ENCODE peak calls at places on chromosome 22, in nine cellular contexts. One of them, this sample, is unnamed.
A peak's percentile ranks its signal among the peaks of the same experiment; 100 is the strongest.

GRCh38 chr22:21951931-21952465 is 650 bp downstream of the PPM1F start:
- DNase-seq in spleen: peak; percentile 91
- DNase-seq in psoas muscle: peak; percentile 48
- DNase-seq in CD4-positive, alpha-beta memory T cell: no peak
- DNase-seq in body of pancreas: peak; percentile 51
- DNase-seq in PC-3: peak; percentile 52
- DNase-seq in neural progenitor cell: peak; percentile 69
- DNase-seq in testis: peak; percentile 53
- DNase-seq in suprapubic skin: no peak
- DNase-seq in this sample: peak; percentile 84

GRCh38 chr22:48578138-48579034 is 1249.3 kb downstream of the BRD1 start:
- DNase-seq in spleen: no peak
- DNase-seq in psoas muscle: no peak
- DNase-seq in CD4-positive, alpha-beta memory T cell: no peak
- DNase-seq in body of pancreas: no peak
- DNase-seq in PC-3: no peak
- DNase-seq in neural progenitor cell: no peak
- DNase-seq in testis: no peak
- DNase-seq in suprapubic skin: no peak
- DNase-seq in this sample: no peak

GRCh38 chr22:48707749-48708557 is 1119.7 kb downstream of the BRD1 start:
- DNase-seq in spleen: peak; percentile 69
- DNase-seq in psoas muscle: no peak
- DNase-seq in CD4-positive, alpha-beta memory T cell: no peak
- DNase-seq in body of pancreas: no peak
- DNase-seq in PC-3: no peak
- DNase-seq in neural progenitor cell: no peak
- DNase-seq in testis: no peak
- DNase-seq in suprapubic skin: no peak
- DNase-seq in this sample: peak; percentile 33

GRCh38 chr22:22748756-22749155 is 104.3 kb downstream of the GGTLC2 start:
- DNase-seq in spleen: no peak
- DNase-seq in psoas muscle: no peak
- DNase-seq in CD4-positive, alpha-beta memory T cell: no peak
- DNase-seq in body of pancreas: no peak
- DNase-seq in PC-3: no peak
- DNase-seq in neural progenitor cell: no peak
- DNase-seq in testis: no peak
- DNase-seq in suprapubic skin: no peak
- DNase-seq in this sample: no peak

GRCh38 chr22:17269607-17270261 is 50.5 kb upstream of the ADA2 start:
- DNase-seq in spleen: no peak
- DNase-seq in psoas muscle: no peak
- DNase-seq in CD4-positive, alpha-beta memory T cell: no peak
- DNase-seq in body of pancreas: no peak
- DNase-seq in PC-3: no peak
- DNase-seq in neural progenitor cell: no peak
- DNase-seq in testis: no peak
- DNase-seq in suprapubic skin: no peak
- DNase-seq in this sample: no peak

GRCh38 chr22:43953988-43954771 is 1.1 kb upstream of the SAMM50 start:
- DNase-seq in spleen: no peak
- DNase-seq in psoas muscle: no peak
- DNase-seq in CD4-positive, alpha-beta memory T cell: no peak
- DNase-seq in body of pancreas: no peak
- DNase-seq in PC-3: no peak
- DNase-seq in neural progenitor cell: no peak
- DNase-seq in testis: no peak
- DNase-seq in suprapubic skin: no peak
- DNase-seq in this sample: no peak

GRCh38 chr22:33440756-33441155 is 382.6 kb upstream of the SYN3 start:
- DNase-seq in spleen: no peak
- DNase-seq in psoas muscle: no peak
- DNase-seq in CD4-positive, alpha-beta memory T cell: no peak
- DNase-seq in body of pancreas: no peak
- DNase-seq in PC-3: no peak
- DNase-seq in neural progenitor cell: no peak
- DNase-seq in testis: no peak
- DNase-seq in suprapubic skin: no peak
- DNase-seq in this sample: no peak

GRCh38 chr22:44718418-44718817 is 16.4 kb downstream of the PRR5 start:
- DNase-seq in spleen: no peak
- DNase-seq in psoas muscle: no peak
- DNase-seq in CD4-positive, alpha-beta memory T cell: no peak
- DNase-seq in body of pancreas: no peak
- DNase-seq in PC-3: no peak
- DNase-seq in neural progenitor cell: no peak
- DNase-seq in testis: no peak
- DNase-seq in suprapubic skin: no peak
- DNase-seq in this sample: no peak

GRCh38 chr22:50545522-50546325 is at the start of gene KLHDC7B:
- DNase-seq in spleen: peak; percentile 79
- DNase-seq in psoas muscle: no peak
- DNase-seq in CD4-positive, alpha-beta memory T cell: no peak
- DNase-seq in body of pancreas: no peak
- DNase-seq in PC-3: no peak
- DNase-seq in neural progenitor cell: no peak
- DNase-seq in testis: no peak
- DNase-seq in suprapubic skin: no peak
- DNase-seq in this sample: no peak

GRCh38 chr22:22219140-22219996 is 25.2 kb upstream of the VPREB1 start:
- DNase-seq in spleen: no peak
- DNase-seq in psoas muscle: no peak
- DNase-seq in CD4-positive, alpha-beta memory T cell: no peak
- DNase-seq in body of pancreas: no peak
- DNase-seq in PC-3: no peak
- DNase-seq in neural progenitor cell: no peak
- DNase-seq in testis: no peak
- DNase-seq in suprapubic skin: no peak
- DNase-seq in this sample: no peak

GRCh38 chr22:35064664-35065063 is 1.3 kb upstream of the ISX start:
- DNase-seq in spleen: no peak
- DNase-seq in psoas muscle: no peak
- DNase-seq in CD4-positive, alpha-beta memory T cell: no peak
- DNase-seq in body of pancreas: no peak
- DNase-seq in PC-3: peak; percentile 31
- DNase-seq in neural progenitor cell: no peak
- DNase-seq in testis: no peak
- DNase-seq in suprapubic skin: no peak
- DNase-seq in this sample: no peak

GRCh38 chr22:46085831-46086576 is 64.3 kb upstream of the PPARA start:
- DNase-seq in spleen: peak; percentile 76
- DNase-seq in psoas muscle: peak; percentile 91
- DNase-seq in CD4-positive, alpha-beta memory T cell: no peak
- DNase-seq in body of pancreas: no peak
- DNase-seq in PC-3: peak; percentile 90
- DNase-seq in neural progenitor cell: no peak
- DNase-seq in testis: no peak
- DNase-seq in suprapubic skin: peak; percentile 95
- DNase-seq in this sample: peak; percentile 83
- H3K4me3 ChIP-seq in spleen: peak overlapping the region; percentile 7
- H3K4me3 ChIP-seq in psoas muscle: peak overlapping the region; percentile 48
- H3K4me3 ChIP-seq in CD4-positive, alpha-beta memory T cell: no peak overlapping the region
- H3K4me3 ChIP-seq in body of pancreas: no peak overlapping the region
- H3K4me3 ChIP-seq in PC-3: peak overlapping the region; percentile 94
- H3K4me3 ChIP-seq in neural progenitor cell: no peak overlapping the region
- H3K4me3 ChIP-seq in testis: no peak overlapping the region
- H3K4me3 ChIP-seq in suprapubic skin: peak overlapping the region; percentile 79
- H3K4me3 ChIP-seq in this sample: no peak overlapping the region

DNA sequence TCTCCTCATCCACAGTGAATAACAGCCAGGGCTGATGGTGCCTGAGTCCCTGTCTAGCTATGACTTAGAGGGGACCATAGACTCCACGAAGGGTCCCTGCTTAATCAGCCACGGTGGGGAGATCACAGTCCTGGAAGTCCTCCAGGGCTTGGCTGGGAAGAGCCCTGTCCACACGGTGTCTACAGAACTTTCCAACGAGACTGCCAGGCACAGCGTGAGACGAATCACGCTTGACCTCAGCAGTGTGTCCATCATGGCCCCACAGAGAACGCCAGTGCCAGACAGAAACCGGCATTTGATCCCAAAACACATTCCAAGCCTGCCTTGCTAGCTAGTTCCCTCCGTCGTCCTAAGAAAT is 143.4 kb downstream of the CRYBB2 start:
- DNase-seq in spleen: peak; percentile 54
- DNase-seq in psoas muscle: peak; percentile 7
- DNase-seq in CD4-positive, alpha-beta memory T cell: no peak
- DNase-seq in body of pancreas: no peak
- DNase-seq in PC-3: no peak
- DNase-seq in neural progenitor cell: no peak
- DNase-seq in testis: no peak
- DNase-seq in suprapubic skin: peak; percentile 64
- DNase-seq in this sample: peak; percentile 41
- H3K4me1 ChIP-seq in spleen: peaks cover 56% of the 10 kb centered on the region
- H3K4me1 ChIP-seq in psoas muscle: no peaks in the 10 kb centered on the region
- H3K4me1 ChIP-seq in CD4-positive, alpha-beta memory T cell: no peaks in the 10 kb centered on the region
- H3K4me1 ChIP-seq in body of pancreas: peaks cover 6% of the 10 kb centered on the region
- H3K4me1 ChIP-seq in PC-3: no peaks in the 10 kb centered on the region
- H3K4me1 ChIP-seq in neural progenitor cell: no peaks in the 10 kb centered on the region
- H3K4me1 ChIP-seq in testis: no peaks in the 10 kb centered on the region
- H3K4me1 ChIP-seq in suprapubic skin: peaks cover 7% of the 10 kb centered on the region
- H3K4me1 ChIP-seq in this sample: no peaks in the 10 kb centered on the region

GRCh38 chr22:31650391-31650790 is 11.6 kb downstream of the PISD start:
- DNase-seq in spleen: no peak
- DNase-seq in psoas muscle: no peak
- DNase-seq in CD4-positive, alpha-beta memory T cell: no peak
- DNase-seq in body of pancreas: peak; percentile 31
- DNase-seq in PC-3: no peak
- DNase-seq in neural progenitor cell: no peak
- DNase-seq in testis: no peak
- DNase-seq in suprapubic skin: no peak
- DNase-seq in this sample: peak; percentile 22

GRCh38 chr22:31647921-31648320 is 14.1 kb downstream of the PISD start:
- DNase-seq in spleen: no peak
- DNase-seq in psoas muscle: no peak
- DNase-seq in CD4-positive, alpha-beta memory T cell: no peak
- DNase-seq in body of pancreas: no peak
- DNase-seq in PC-3: no peak
- DNase-seq in neural progenitor cell: no peak
- DNase-seq in testis: no peak
- DNase-seq in suprapubic skin: no peak
- DNase-seq in this sample: no peak

GRCh38 chr22:31647066-31647465 is 14.9 kb downstream of the PISD start:
- DNase-seq in spleen: no peak
- DNase-seq in psoas muscle: no peak
- DNase-seq in CD4-positive, alpha-beta memory T cell: no peak
- DNase-seq in body of pancreas: no peak
- DNase-seq in PC-3: no peak
- DNase-seq in neural progenitor cell: no peak
- DNase-seq in testis: no peak
- DNase-seq in suprapubic skin: no peak
- DNase-seq in this sample: no peak

GRCh38 chr22:31647516-31647915 is 14.5 kb downstream of the PISD start:
- DNase-seq in spleen: no peak
- DNase-seq in psoas muscle: no peak
- DNase-seq in CD4-positive, alpha-beta memory T cell: no peak
- DNase-seq in body of pancreas: no peak
- DNase-seq in PC-3: no peak
- DNase-seq in neural progenitor cell: no peak
- DNase-seq in testis: no peak
- DNase-seq in suprapubic skin: no peak
- DNase-seq in this sample: no peak

DNA sequence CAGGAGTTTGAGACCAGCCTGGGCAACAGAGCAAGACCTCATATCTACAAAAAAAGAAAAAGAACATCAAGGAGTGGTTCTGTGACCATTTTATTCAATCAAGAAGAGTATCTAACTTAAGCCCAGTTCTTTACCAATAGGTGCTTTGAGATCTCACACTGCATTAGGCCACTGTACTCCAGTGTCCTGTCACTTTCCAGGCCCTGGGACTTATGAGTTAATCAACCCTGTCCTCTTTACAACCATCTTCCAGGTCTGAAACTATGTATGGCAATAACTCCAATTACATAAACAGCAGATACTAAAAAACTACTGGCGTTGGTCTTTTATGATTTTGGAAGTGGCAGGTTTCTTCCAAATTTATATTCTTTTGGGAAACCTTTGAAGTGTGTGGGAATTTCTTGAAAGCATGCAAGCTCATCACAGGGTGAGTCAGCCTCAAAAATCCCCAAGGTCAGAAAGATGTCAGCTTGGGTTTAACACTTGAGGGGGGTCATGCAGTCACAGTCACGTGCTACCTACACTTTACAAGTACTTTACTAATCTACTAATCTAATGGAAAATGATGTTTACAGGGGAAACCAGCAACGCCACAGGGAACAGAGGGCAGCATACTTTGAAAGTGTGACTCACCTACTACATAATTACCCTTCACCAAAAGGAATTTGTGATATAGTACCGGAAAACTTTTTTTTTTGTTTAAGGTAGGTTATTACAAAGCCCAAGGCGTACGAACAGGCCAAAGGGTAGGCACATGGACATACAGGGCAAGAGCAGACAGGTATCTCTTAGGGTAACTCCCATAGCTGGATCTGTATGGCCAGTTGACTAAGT is 15.6 kb downstream of the PISD start:
- DNase-seq in spleen: no peak
- DNase-seq in psoas muscle: no peak
- DNase-seq in CD4-positive, alpha-beta memory T cell: no peak
- DNase-seq in body of pancreas: no peak
- DNase-seq in PC-3: peak; percentile 72
- DNase-seq in neural progenitor cell: no peak
- DNase-seq in testis: no peak
- DNase-seq in suprapubic skin: no peak
- DNase-seq in this sample: peak; percentile 17
- H3K27ac ChIP-seq in spleen: no peak overlapping the region
- H3K27ac ChIP-seq in psoas muscle: no peak overlapping the region
- H3K27ac ChIP-seq in CD4-positive, alpha-beta memory T cell: no peak overlapping the region
- H3K27ac ChIP-seq in body of pancreas: no peak overlapping the region
- H3K27ac ChIP-seq in PC-3: peak overlapping the region; percentile 81
- H3K27ac ChIP-seq in neural progenitor cell: no peak overlapping the region
- H3K27ac ChIP-seq in testis: no peak overlapping the region
- H3K27ac ChIP-seq in suprapubic skin: no peak overlapping the region
- H3K27ac ChIP-seq in this sample: no peak overlapping the region

GRCh38 chr22:39080052-39080762 is 3.1 kb downstream of the APOBEC3G start:
- DNase-seq in spleen: peak; percentile 77
- DNase-seq in psoas muscle: no peak
- DNase-seq in CD4-positive, alpha-beta memory T cell: peak; percentile 78
- DNase-seq in body of pancreas: no peak
- DNase-seq in PC-3: no peak
- DNase-seq in neural progenitor cell: no peak
- DNase-seq in testis: no peak
- DNase-seq in suprapubic skin: no peak
- DNase-seq in this sample: no peak

GRCh38 chr22:39080993-39081513 is 4.0 kb downstream of the APOBEC3G start:
- DNase-seq in spleen: peak; percentile 51
- DNase-seq in psoas muscle: no peak
- DNase-seq in CD4-positive, alpha-beta memory T cell: no peak
- DNase-seq in body of pancreas: no peak
- DNase-seq in PC-3: no peak
- DNase-seq in neural progenitor cell: no peak
- DNase-seq in testis: no peak
- DNase-seq in suprapubic skin: no peak
- DNase-seq in this sample: no peak

GRCh38 chr22:39084666-39085065 is 7.6 kb downstream of the APOBEC3G start:
- DNase-seq in spleen: peak; percentile 54
- DNase-seq in psoas muscle: no peak
- DNase-seq in CD4-positive, alpha-beta memory T cell: no peak
- DNase-seq in body of pancreas: no peak
- DNase-seq in PC-3: no peak
- DNase-seq in neural progenitor cell: no peak
- DNase-seq in testis: no peak
- DNase-seq in suprapubic skin: no peak
- DNase-seq in this sample: no peak

GRCh38 chr22:39083212-39084165 is 6.4 kb downstream of the APOBEC3G start:
- DNase-seq in spleen: peak; percentile 60
- DNase-seq in psoas muscle: no peak
- DNase-seq in CD4-positive, alpha-beta memory T cell: no peak
- DNase-seq in body of pancreas: no peak
- DNase-seq in PC-3: no peak
- DNase-seq in neural progenitor cell: no peak
- DNase-seq in testis: no peak
- DNase-seq in suprapubic skin: no peak
- DNase-seq in this sample: no peak

GRCh38 chr22:39081557-39081956 is 4.5 kb downstream of the APOBEC3G start:
- DNase-seq in spleen: peak; percentile 36
- DNase-seq in psoas muscle: no peak
- DNase-seq in CD4-positive, alpha-beta memory T cell: no peak
- DNase-seq in body of pancreas: no peak
- DNase-seq in PC-3: no peak
- DNase-seq in neural progenitor cell: no peak
- DNase-seq in testis: no peak
- DNase-seq in suprapubic skin: no peak
- DNase-seq in this sample: no peak
- H3K4me3 ChIP-seq in spleen: no peak overlapping the region
- H3K4me3 ChIP-seq in psoas muscle: no peak overlapping the region
- H3K4me3 ChIP-seq in CD4-positive, alpha-beta memory T cell: no peak overlapping the region
- H3K4me3 ChIP-seq in body of pancreas: no peak overlapping the region
- H3K4me3 ChIP-seq in PC-3: no peak overlapping the region
- H3K4me3 ChIP-seq in neural progenitor cell: no peak overlapping the region
- H3K4me3 ChIP-seq in testis: no peak overlapping the region
- H3K4me3 ChIP-seq in suprapubic skin: no peak overlapping the region
- H3K4me3 ChIP-seq in this sample: no peak overlapping the region